ENCODE peak calls at places on chromosomes 4 and X, in seven cellular contexts. B is activated T-helper 1 cell treated with Interleukin-2 at 50 U/mL for 16 hours, U is PC-3, K is T-cell, Z is choroid plexus epithelial cell, T is SK-MEL-5, C is Caki2. L is an unnamed sample.

GRCh38 chrX:28177202-28177601 is 196.0 kb upstream of the DCAF8L1 start:
- DNase-seq in B (no peak), U (peak), K (no peak), Z (no peak), T (peak), C (no peak), L (no peak)

GRCh38 chrX:130343411-130343810 is 3.7 kb downstream of the SLC25A14 start:
- DNase-seq in B (no peak), U (no peak), K (no peak), Z (peak), T (no peak), C (no peak), L (no peak)

GRCh38 chr4:128810331-128810870 is 901 bp downstream of the JADE1 start:
- DNase-seq in B (peak), U (peak), K (peak), Z (peak), T (peak), C (no peak), L (peak)

GRCh38 chr4:83124079-83124780 is 9.7 kb upstream of the PLAC8 start:
- DNase-seq in B (no peak), U (no peak), K (no peak), Z (no peak), T (no peak), C (no peak), L (no peak)

GRCh38 chrX:25068340-25068739 is 52.6 kb upstream of the ARX start:
- DNase-seq in B (no peak), U (no peak), K (no peak), Z (no peak), T (no peak), C (no peak), L (no peak)

GRCh38 chr4:145437466-145437865 is 44.2 kb upstream of the SMAD1 start:
- DNase-seq in B (no peak), U (no peak), K (no peak), Z (no peak), T (no peak), C (no peak), L (no peak)

GRCh38 chr4:126742885-126743284 is 889.9 kb upstream of the INTU start:
- DNase-seq in B (no peak), U (no peak), K (no peak), Z (no peak), T (no peak), C (no peak), L (no peak)

GRCh38 chr4:88814043-88814617 is 116.5 kb upstream of the NAP1L5 start:
- DNase-seq in B (no peak), U (no peak), K (no peak), Z (no peak), T (no peak), C (no peak), L (no peak)

GRCh38 chr4:10171055-10171454 is 54.5 kb upstream of the WDR1 start:
- DNase-seq in B (no peak), U (no peak), K (no peak), Z (no peak), T (peak), C (no peak), L (no peak)

GRCh38 chrX:153592091-153592833 is 6.7 kb downstream of the CCNQ start:
- DNase-seq in B (no peak), U (no peak), K (no peak), Z (no peak), T (no peak), C (no peak), L (no peak)

GRCh38 chr4:124396333-124396732 is 316.2 kb downstream of the ANKRD50 start:
- DNase-seq in B (no peak), U (no peak), K (no peak), Z (no peak), T (no peak), C (no peak), L (no peak)

GRCh38 chr4:47068986-47069385 is 37.6 kb downstream of the GABRB1 start:
- DNase-seq in B (no peak), U (no peak), K (no peak), Z (no peak), T (no peak), C (no peak), L (no peak)

GRCh38 chrX:110847334-110847733 is 51.7 kb upstream of the CHRDL1 start:
- DNase-seq in B (no peak), U (peak), K (no peak), Z (peak), T (peak), C (peak), L (peak)

GRCh38 chrX:136386173-136386572 is 85.4 kb downstream of the ADGRG4 start:
- DNase-seq in B (no peak), U (no peak), K (no peak), Z (no peak), T (no peak), C (no peak), L (no peak)

GRCh38 chr4:30757357-30757756 is 37.2 kb downstream of the PCDH7 start:
- DNase-seq in B (no peak), U (peak), K (no peak), Z (peak), T (no peak), C (no peak), L (no peak)

GRCh38 chr4:150173420-150173819 is 95.2 kb downstream of the DCLK2 start:
- DNase-seq in B (no peak), U (no peak), K (no peak), Z (peak), T (no peak), C (no peak), L (no peak)

GRCh38 chr4:144734522-144734921 is 88.6 kb downstream of the HHIP start:
- DNase-seq in B (no peak), U (peak), K (no peak), Z (peak), T (no peak), C (peak), L (no peak)

GRCh38 chrX:103586314-103586646 is 965 bp downstream of the TCEAL4 start:
- DNase-seq in B (no peak), U (peak), K (no peak), Z (peak), T (no peak), C (no peak), L (no peak)

GRCh38 chrX:38138157-38138556 is 82.5 kb downstream of the SRPX start:
- DNase-seq in B (no peak), U (no peak), K (no peak), Z (no peak), T (no peak), C (no peak), L (no peak)

GRCh38 chrX:22699591-22700091 is 300.1 kb upstream of the DDX53 start:
- DNase-seq in B (no peak), U (peak), K (no peak), Z (peak), T (no peak), C (no peak), L (peak)

GRCh38 chr4:7462509-7462971 is 27.8 kb upstream of the PSAPL1 start:
- DNase-seq in B (no peak), U (peak), K (no peak), Z (peak), T (no peak), C (peak), L (no peak)

GRCh38 chr4:71156616-71157015 is 163.2 kb downstream of the DCK start:
- DNase-seq in B (no peak), U (no peak), K (no peak), Z (no peak), T (no peak), C (no peak), L (no peak)

GRCh38 chr4:40856836-40857362 is 107.1 kb downstream of the NSUN7 start:
- DNase-seq in B (peak), U (peak), K (peak), Z (peak), T (no peak), C (peak), L (no peak)

GRCh38 chr4:178198691-178199090 is 756.5 kb upstream of the AGA start:
- DNase-seq in B (no peak), U (no peak), K (no peak), Z (peak), T (no peak), C (no peak), L (no peak)

GRCh38 chrX:51954592-51954991 is 61.2 kb downstream of the MAGED1 start:
- DNase-seq in B (no peak), U (no peak), K (no peak), Z (no peak), T (no peak), C (no peak), L (no peak)

GRCh38 chrX:1453951-1454785 is 1.5 kb upstream of the ASMTL start:
- DNase-seq in B (peak), U (peak), K (peak), Z (peak), T (peak), C (peak), L (peak)

GRCh38 chr4:133154725-133155124 is 5.6 kb downstream of the PCDH10 start:
- DNase-seq in B (no peak), U (peak), K (no peak), Z (peak), T (peak), C (peak), L (peak)

GRCh38 chrX:70025464-70025863 is 24.3 kb downstream of the AWAT2 start:
- DNase-seq in B (no peak), U (no peak), K (no peak), Z (peak), T (no peak), C (no peak), L (no peak)

GRCh38 chrX:15143050-15143824 is 126.6 kb downstream of the ASB9 start:
- DNase-seq in B (peak), U (peak), K (peak), Z (peak), T (peak), C (peak), L (peak)

L was measured in SJCRH30.